ENCODE peak calls at places on chromosomes 16 and 17, in four cellular contexts. I, Y, S and E are unnamed samples.

GRCh38 chr17:33725675-33726271 is 432.7 kb upstream of the ASIC2 start:
- DNase-seq in I (peak; percentile 19), Y (peak; percentile 48), S (peak; percentile 5), E (peak; percentile 33)

GRCh38 chr17:66727634-66728570 is 107.0 kb upstream of the CACNG5 start:
- DNase-seq in Y (peak; percentile 68), S (peak; percentile 50), I (peak; percentile 81), E (peak; percentile 69)

GRCh38 chr17:47776330-47777197 is 43.5 kb downstream of the TBX21 start:
- DNase-seq in I (peak; percentile 38), S (peak; percentile 55), Y (peak; percentile 66), E (peak; percentile 39)

GRCh38 chr17:76550712-76551615 is 11.1 kb downstream of the PRCD start:
- DNase-seq in S (peak; percentile 62), Y (peak; percentile 64), I (no peak), E (no peak)

GRCh38 chr16:89686520-89687091 is at the start of gene CDK10:
- DNase-seq in S (peak; percentile 83), Y (peak; percentile 94), I (peak; percentile 94), E (peak; percentile 92)

GRCh38 chr16:78522327-78522726 is 422.9 kb downstream of the WWOX start:
- DNase-seq in I (no peak), S (no peak), Y (no peak), E (no peak)

GRCh38 chr17:75049057-75049456 is 2.0 kb downstream of the KCTD2 start:
- DNase-seq in I (no peak), S (no peak), Y (no peak), E (no peak)

GRCh38 chr16:81513204-81514040 is 68.8 kb downstream of the CMIP start:
- DNase-seq in S (peak; percentile 52), I (peak; percentile 53), Y (peak; percentile 35), E (no peak)

GRCh38 chr17:74241434-74241833 is 28.1 kb downstream of the TTYH2 start:
- DNase-seq in I (no peak), Y (peak; percentile 20), S (no peak), E (no peak)

GRCh38 chr16:64251742-64252141 is 870.1 kb downstream of the CDH11 start:
- DNase-seq in Y (no peak), S (no peak), I (no peak), E (no peak)

GRCh38 chr17:35716897-35717839 is 14.3 kb upstream of the RASL10B start:
- DNase-seq in S (peak; percentile 72), I (no peak), Y (no peak), E (no peak)

GRCh38 chr16:88999457-89000206 is 22.6 kb upstream of the CBFA2T3 start:
- DNase-seq in Y (peak; percentile 21), I (no peak), S (no peak), E (no peak)

GRCh38 chr17:56206351-56206750 is 53.1 kb downstream of the ANKFN1 start:
- DNase-seq in S (no peak), Y (no peak), I (no peak), E (no peak)

DNA sequence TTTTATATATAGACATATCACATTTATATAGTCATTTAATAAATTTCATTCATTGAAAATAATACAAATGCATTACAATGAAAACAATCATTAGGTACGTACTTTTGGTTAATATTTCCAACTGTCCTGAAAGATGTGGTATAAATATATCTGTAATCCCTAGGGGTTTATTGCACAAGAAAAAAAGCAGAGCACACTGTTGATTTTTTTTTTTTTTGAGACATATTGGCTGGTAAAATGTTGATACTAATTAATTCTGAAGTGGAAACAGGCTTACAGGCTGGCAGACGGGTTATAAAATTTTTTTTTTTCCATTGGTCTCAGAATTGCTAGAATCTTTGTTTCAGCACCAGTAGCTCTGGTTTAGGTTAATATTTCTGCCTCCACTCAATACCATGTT is 193.6 kb downstream of the MAP2K6 start:
- DNase-seq in I (no peak), Y (peak; percentile 9), S (no peak), E (no peak)
- H3K9ac ChIP-seq in I (no peak overlapping the region), Y (peak overlapping the region; percentile 37), S (no peak overlapping the region), E (no peak overlapping the region)

GRCh38 chr17:57985675-57985974 is 2.4 kb downstream of the VEZF1 start:
- DNase-seq in S (peak; percentile 54), I (no peak), Y (peak; percentile 83), E (no peak)
- H3K9ac ChIP-seq in S (no peak overlapping the region), I (no peak overlapping the region), Y (peak overlapping the region; percentile 94), E (peak overlapping the region; percentile 11)

GRCh38 chr17:2230877-2231276 is 72.7 kb downstream of the SMG6 start:
- DNase-seq in S (no peak), Y (peak; percentile 61), I (no peak), E (no peak)

GRCh38 chr17:2235792-2236365 is 67.7 kb downstream of the SMG6 start:
- DNase-seq in I (no peak), S (peak; percentile 68), Y (peak; percentile 70), E (no peak)

GRCh38 chr17:2233441-2233947 is 70.1 kb downstream of the SMG6 start:
- DNase-seq in S (peak; percentile 79), I (no peak), Y (peak; percentile 78), E (no peak)

GRCh38 chr17:2227025-2227699 is 76.4 kb downstream of the SMG6 start:
- DNase-seq in I (no peak), Y (peak; percentile 32), S (no peak), E (no peak)

GRCh38 chr17:2232244-2232638 is 71.3 kb downstream of the SMG6 start:
- DNase-seq in S (peak; percentile 60), I (no peak), Y (peak; percentile 90), E (no peak)
- H3K9ac ChIP-seq in S (no peak overlapping the region), I (no peak overlapping the region), Y (peak overlapping the region; percentile 77), E (no peak overlapping the region)

GRCh38 chr17:61498042-61498441 is 45.8 kb downstream of the TBX4 start:
- DNase-seq in I (no peak), S (no peak), Y (no peak), E (no peak)

GRCh38 chr17:61496957-61497653 is 44.9 kb downstream of the TBX4 start:
- DNase-seq in Y (no peak), I (no peak), S (no peak), E (no peak)

GRCh38 chr17:61494325-61495160 is 42.3 kb downstream of the TBX4 start:
- DNase-seq in Y (no peak), S (no peak), I (peak; percentile 40), E (no peak)

GRCh38 chr17:61495161-61495857 is 43.1 kb downstream of the TBX4 start:
- DNase-seq in S (peak; percentile 38), I (no peak), Y (peak; percentile 69), E (no peak)

DNA sequence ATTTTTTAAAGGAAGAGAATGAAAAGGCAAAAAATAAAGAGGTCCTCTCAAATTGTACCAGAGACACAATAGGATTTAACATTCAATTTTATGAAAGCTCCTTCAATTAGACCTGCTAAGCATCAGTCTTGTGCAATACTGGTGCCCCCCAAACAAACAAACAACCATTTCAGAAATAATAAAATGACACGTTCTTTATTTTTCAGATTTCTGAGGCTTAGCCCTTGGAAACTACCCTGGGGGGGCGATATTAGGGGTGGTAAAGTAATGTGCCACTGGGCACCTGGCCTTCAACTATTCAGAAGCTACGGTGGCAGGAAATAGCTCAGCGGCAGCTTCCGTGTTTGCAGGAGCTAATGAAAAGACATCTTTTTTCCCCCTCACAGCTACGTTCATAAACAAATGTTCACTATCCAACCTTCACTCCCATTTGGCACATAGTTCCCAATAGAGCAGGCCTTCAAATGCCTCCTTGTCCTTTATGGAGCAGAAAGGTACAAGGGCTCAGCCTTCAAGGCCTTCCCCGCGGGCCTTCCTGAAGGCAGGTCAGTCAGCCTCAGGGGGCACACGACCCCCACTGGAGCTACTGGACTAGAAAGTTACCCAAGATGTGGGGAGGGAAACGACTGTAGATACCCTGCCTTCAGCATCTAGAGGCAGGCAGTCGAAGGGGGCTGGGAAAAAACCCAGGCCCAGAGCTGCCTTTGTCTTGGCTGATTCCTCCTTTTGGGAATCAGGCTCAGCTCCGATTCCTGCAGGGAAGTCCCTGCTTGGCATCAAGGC is 44.1 kb downstream of the TBX4 start:
- DNase-seq in I (no peak), Y (no peak), S (no peak), E (no peak)
- H3K9ac ChIP-seq in I (no peak overlapping the region), Y (no peak overlapping the region), S (no peak overlapping the region), E (no peak overlapping the region)

GRCh38 chr17:79612468-79613194 is 1.8 kb upstream of the RBFOX3 start:
- DNase-seq in I (peak; percentile 57), Y (peak; percentile 58), S (peak; percentile 5), E (peak; percentile 59)
- H3K9ac ChIP-seq in I (no peak overlapping the region), Y (no peak overlapping the region), S (no peak overlapping the region), E (no peak overlapping the region)

DNA sequence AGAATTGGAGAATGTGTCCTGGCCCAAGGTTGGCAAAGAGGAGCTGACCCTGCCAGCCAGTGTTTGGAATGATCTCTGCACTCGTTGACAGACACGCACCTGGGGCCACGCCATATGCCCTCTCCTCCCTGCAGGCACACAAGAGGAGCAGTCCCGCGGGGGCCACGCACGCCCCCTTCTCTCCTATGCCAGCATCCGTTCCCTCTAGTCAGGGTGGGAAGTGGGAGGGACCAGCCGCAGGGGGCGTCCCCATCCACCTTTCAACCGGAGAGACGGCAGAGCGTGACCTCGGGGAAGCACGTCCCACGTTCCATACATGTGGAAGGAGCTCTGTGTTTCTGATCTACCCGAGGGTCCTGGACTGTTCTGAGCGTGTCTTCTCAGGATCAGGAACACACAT is 86.9 kb upstream of the ZNF750 start:
- DNase-seq in I (no peak), S (no peak), Y (no peak), E (no peak)
- H3K9ac ChIP-seq in I (no peak overlapping the region), S (no peak overlapping the region), Y (no peak overlapping the region), E (no peak overlapping the region)

DNA sequence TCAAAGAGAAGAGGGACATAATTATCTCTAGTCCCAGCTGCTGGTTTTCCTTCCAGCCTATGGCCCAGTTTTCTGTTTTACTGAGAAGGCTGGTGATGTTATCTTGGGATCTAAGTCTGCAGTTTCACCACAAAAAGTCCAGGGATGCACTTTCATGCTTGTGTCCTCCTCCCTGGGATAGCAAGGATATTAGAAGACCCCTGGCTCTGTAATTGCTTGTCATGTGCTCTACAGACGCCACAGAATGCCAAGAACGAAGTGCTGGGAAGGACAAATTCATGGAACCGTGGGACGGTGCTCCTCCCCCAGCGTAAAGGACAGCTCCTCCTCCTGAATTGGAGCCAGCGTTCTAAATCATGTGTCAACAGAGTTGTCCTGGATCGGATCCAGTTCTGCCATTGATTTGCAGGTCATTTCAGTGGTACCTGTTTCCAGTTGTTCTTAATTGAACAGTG is 8.6 kb downstream of the MAPT start:
- DNase-seq in I (no peak), Y (peak; percentile 14), S (no peak), E (no peak)
- H3K9ac ChIP-seq in I (no peak overlapping the region), Y (no peak overlapping the region), S (no peak overlapping the region), E (no peak overlapping the region)

DNA sequence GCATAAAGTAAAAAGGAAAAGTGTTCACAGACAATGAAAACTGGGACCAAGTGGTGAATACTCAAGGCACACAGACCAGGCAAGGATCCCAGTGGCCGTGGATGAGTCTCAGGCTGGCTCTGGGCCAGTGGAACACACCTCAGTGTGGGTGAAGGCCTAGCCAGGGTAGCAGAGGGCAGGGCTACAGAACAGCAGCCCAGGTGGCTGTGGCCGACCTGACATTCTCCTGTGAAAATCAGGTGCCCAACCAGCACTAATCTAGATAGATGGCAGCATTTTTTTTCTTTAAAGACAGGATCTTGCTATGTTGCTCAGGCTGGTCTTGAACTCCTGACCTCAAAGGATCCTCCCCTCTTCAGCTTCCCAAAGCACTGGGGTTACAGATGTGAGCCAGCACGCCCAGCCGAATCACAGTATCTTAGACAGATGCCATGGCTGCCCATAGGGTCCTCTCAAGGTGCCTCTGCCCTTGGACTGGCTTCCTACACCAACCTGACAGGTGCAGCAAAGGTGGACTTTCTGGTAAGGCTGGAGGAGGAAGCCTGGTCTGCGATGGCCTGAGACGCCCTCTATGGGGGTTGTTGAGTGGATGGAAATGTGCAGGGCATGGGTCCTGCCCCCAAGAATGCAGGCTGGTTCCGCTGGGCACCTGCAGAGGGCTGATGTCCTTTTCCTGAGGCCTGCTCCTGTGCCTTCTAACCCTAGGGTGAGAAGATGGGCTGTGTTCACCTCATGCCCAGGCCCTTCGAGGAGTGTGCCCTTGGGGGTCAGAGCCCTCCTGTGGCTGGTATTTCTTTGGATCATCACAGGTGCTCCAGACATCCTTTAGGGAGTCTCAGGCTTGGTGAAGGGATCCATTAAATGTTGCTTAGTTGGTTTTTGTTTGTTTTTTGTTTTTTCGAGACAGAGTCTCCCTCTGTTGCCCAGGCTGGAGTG is 3.8 kb upstream of the P4HB start:
- DNase-seq in S (no peak), I (no peak), Y (peak; percentile 39), E (no peak)
- H3K9ac ChIP-seq in S (no peak overlapping the region), I (no peak overlapping the region), Y (peak overlapping the region; percentile 11), E (peak overlapping the region; percentile 13)